ENCODE peak calls at places on chromosomes 1 and 21, in four cellular contexts. C, I, S and F are unnamed samples.

GRCh38 chr1:103859721-103860120 is 110.0 kb downstream of the AMY1C start:
- DNase-seq in C (no peak), I (no peak), S (no peak), F (no peak)

GRCh38 chr1:187491082-187491720 is 662.5 kb downstream of the PLA2G4A start:
- DNase-seq in C (no peak), I (no peak), S (no peak), F (no peak)

GRCh38 chr1:232503497-232503896 is 126.4 kb downstream of the SIPA1L2 start:
- DNase-seq in C (no peak), I (no peak), S (no peak), F (no peak)

GRCh38 chr1:166839600-166840308 is 479 bp downstream of the POGK start:
- DNase-seq in C (peak), I (peak), S (peak), F (no peak)

GRCh38 chr1:66288048-66288447 is 245.9 kb upstream of the SGIP1 start:
- DNase-seq in C (no peak), I (no peak), S (no peak), F (no peak)

GRCh38 chr1:61093525-61094137 is 11.3 kb downstream of the NFIA start:
- DNase-seq in C (no peak), I (no peak), S (no peak), F (no peak)

GRCh38 chr1:29413661-29414060 is 177.3 kb downstream of the PTPRU start:
- DNase-seq in C (no peak), I (no peak), S (no peak), F (no peak)

GRCh38 chr1:155892801-155893200 is 18.3 kb downstream of the RIT1 start:
- DNase-seq in C (no peak), I (no peak), S (no peak), F (no peak)

GRCh38 chr1:156987715-156988114 is 57.8 kb downstream of the ARHGEF11 start:
- DNase-seq in C (no peak), I (no peak), S (no peak), F (no peak)

GRCh38 chr1:187465441-187465840 is 636.7 kb downstream of the PLA2G4A start:
- DNase-seq in C (no peak), I (no peak), S (no peak), F (no peak)

GRCh38 chr1:188270497-188270896 is 1441.7 kb downstream of the PLA2G4A start:
- DNase-seq in C (no peak), I (no peak), S (no peak), F (no peak)

GRCh38 chr1:236156512-236157208 is 14.3 kb downstream of the GPR137B start:
- DNase-seq in C (no peak), I (no peak), S (peak), F (no peak)

GRCh38 chr1:204579681-204580080 is 63.5 kb downstream of the MDM4 start:
- DNase-seq in C (no peak), I (no peak), S (no peak), F (no peak)

GRCh38 chr1:172401907-172402306 is 18.6 kb upstream of the C1orf105 start:
- DNase-seq in C (no peak), I (peak), S (no peak), F (no peak)

GRCh38 chr1:233005703-233006102 is 55.3 kb downstream of the NTPCR start:
- DNase-seq in C (no peak), I (no peak), S (no peak), F (no peak)

GRCh38 chr1:26302733-26303405 is 3.6 kb downstream of the UBXN11 start:
- DNase-seq in C (no peak), I (no peak), S (no peak), F (no peak)

GRCh38 chr1:22452401-22452963 is 831 bp downstream of the ZBTB40 start:
- DNase-seq in C (no peak), I (peak), S (no peak), F (no peak)

GRCh38 chr1:58721247-58721820 is 21.5 kb upstream of the MYSM1 start:
- DNase-seq in C (no peak), I (no peak), S (no peak), F (no peak)

GRCh38 chr1:228867093-228867950 is 132.0 kb downstream of the RHOU start:
- DNase-seq in C (no peak), I (peak), S (no peak), F (no peak)

GRCh38 chr1:169308313-169309039 is 59.1 kb downstream of the NME7 start:
- DNase-seq in C (no peak), I (no peak), S (no peak), F (no peak)

GRCh38 chr1:203607169-203607873 is 19.3 kb upstream of the ATP2B4 start:
- DNase-seq in C (no peak), I (no peak), S (peak), F (no peak)

GRCh38 chr1:3423245-3423829 is 31.1 kb upstream of the ARHGEF16 start:
- DNase-seq in C (peak), I (peak), S (no peak), F (no peak)

GRCh38 chr1:6674796-6675195 is 26.8 kb downstream of the DNAJC11 start:
- DNase-seq in C (no peak), I (peak), S (no peak), F (no peak)

GRCh38 chr1:4825841-4826450 is 171.5 kb downstream of the AJAP1 start:
- DNase-seq in C (no peak), I (peak), S (no peak), F (no peak)

GRCh38 chr1:108734176-108734865 is 12.2 kb upstream of the STXBP3 start:
- DNase-seq in C (no peak), I (no peak), S (no peak), F (no peak)
- H3K27ac ChIP-seq in C (no peak), I (no peak), S (no peak), F (no peak)

DNA sequence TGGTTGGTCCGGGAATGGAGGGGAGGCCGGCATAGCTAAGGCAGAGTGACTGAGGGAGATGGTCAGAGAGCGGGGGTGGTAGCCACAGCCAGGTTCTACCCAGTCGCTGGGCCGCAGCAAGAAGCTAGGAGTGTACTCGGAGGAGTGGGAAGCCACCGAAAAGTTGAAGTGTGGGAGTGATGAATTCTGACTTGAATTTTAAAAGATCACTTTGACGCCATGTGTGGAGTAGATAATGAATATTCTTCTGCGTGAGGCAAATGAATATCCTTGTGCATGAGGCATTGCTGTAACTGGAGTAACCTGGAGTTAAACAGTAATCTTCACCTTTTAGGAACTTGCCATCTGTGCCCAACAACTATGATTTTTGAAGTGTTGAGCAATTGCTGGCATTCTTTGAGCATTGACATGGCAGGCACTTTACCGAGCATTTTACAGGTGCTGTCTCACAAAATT is 6.9 kb downstream of the CTPS1 start:
- DNase-seq in C (no peak), I (no peak), S (no peak), F (no peak)
- H3K27ac ChIP-seq in C (no peak), I (no peak), S (no peak), F (no peak)

DNA sequence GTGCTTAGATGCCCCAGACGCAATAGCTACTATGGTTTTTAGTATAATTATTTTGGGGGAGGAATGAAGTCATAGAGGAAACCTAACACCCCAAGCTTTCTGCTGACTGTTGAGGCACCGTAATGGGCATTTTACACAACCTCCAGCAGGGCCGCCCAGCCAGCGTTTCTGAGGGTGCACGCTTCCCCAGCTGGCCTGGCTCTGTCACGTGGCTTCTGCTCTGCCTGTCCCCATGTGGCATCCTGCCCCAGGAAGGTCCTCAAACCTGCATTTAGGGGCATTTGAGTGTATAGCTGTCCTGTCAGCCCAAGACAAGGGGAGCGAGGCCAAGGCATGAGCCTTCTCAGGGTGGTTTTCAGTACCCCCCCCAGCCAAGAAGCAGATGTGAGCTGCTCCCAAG is 10.4 kb upstream of the NEK2 start:
- DNase-seq in C (no peak), I (no peak), S (no peak), F (no peak)
- H3K27ac ChIP-seq in C (no peak), I (no peak), S (no peak), F (no peak)

DNA sequence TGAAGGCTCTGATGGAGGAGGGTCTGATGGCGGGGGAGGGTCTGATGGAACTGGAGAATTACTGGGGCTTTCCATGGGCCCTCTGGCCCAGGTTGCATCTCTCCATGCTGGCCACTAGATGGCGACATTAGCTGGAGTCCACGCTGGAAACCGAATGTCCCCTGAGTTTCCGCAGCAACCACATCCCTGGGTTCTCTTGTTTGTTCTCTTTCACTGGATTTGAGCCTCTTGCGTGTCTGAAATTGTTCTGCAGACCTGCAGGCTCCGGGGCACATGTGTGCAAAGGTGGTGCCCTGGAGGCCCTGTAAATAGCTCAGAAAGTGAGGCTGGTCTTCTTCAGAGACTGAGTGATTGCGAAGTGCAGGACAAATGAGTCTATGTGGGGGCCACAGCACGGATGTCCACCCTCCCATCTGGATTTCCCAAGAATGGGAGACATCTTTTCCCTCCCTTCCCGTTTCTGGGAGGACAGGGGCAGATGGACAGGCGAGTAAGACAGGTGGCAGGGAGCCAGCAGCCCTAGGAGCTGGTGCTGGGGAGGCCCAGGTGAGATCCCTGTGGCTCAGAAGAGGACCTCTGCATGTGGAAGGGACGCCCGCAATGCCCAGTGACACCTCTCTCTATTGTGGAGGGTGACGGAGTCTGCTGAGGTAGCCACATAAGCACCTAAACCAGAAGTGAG is 73.2 kb upstream of the ABCG1 start:
- DNase-seq in C (no peak), I (peak), S (peak), F (no peak)
- H3K27ac ChIP-seq in C (no peak), I (no peak), S (no peak), F (no peak)

GRCh38 chr21:31514598-31514997 is 144.9 kb upstream of the SOD1 start:
- DNase-seq in C (no peak), I (peak), S (no peak), F (no peak)

GRCh38 chr21:31511258-31511657 is 148.2 kb upstream of the SOD1 start:
- DNase-seq in C (no peak), I (no peak), S (no peak), F (no peak)

GRCh38 chr21:31505975-31506374 is 153.5 kb upstream of the SOD1 start:
- DNase-seq in C (no peak), I (no peak), S (no peak), F (no peak)

GRCh38 chr21:31503939-31504338 is 155.6 kb upstream of the SOD1 start:
- DNase-seq in C (peak), I (no peak), S (no peak), F (no peak)

DNA sequence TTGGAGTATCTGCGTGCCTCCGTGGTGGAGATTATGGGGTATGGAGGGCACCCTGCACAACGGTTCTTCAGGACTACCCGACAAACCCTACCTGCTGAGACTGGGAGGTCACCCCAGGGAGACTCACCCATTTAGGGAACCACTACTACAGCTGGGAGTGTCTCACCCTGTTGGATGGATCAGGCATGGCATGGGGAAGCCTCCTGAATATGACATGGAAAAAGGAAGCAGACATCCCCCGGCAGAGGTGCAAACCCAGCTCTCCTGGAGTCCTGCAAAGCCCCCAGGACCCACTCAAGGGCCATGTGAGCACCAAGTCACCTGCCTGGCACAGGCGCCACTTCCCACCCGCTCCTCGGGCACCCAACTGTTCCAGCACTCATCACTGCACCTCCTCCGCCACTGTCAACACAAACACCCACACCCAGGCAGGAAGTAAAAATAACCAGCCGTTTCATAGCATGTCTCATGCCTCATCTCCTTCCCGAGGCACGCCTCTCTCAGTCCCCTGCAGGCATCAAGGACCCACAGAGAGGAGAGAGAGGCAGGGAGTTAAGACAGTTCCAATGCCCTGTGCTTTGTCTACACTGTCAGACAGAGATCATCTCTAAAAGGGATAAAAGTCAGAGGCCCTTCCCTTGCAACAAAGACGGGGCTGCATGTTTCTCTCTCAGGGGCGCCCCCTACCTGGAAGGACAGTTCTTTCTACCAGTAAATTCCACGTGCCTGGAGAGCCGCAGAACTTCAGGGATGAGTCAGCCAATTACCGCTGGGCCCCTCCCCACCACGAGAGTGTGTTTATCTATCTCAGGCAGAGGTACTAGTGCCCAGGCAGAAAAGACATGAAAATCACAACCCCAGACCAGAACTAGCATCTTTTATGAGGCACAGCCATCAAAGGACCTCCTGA is 150.1 kb upstream of the SOD1 start:
- DNase-seq in C (no peak), I (no peak), S (no peak), F (no peak)
- H3K27ac ChIP-seq in C (no peak), I (no peak), S (no peak), F (no peak)

DNA sequence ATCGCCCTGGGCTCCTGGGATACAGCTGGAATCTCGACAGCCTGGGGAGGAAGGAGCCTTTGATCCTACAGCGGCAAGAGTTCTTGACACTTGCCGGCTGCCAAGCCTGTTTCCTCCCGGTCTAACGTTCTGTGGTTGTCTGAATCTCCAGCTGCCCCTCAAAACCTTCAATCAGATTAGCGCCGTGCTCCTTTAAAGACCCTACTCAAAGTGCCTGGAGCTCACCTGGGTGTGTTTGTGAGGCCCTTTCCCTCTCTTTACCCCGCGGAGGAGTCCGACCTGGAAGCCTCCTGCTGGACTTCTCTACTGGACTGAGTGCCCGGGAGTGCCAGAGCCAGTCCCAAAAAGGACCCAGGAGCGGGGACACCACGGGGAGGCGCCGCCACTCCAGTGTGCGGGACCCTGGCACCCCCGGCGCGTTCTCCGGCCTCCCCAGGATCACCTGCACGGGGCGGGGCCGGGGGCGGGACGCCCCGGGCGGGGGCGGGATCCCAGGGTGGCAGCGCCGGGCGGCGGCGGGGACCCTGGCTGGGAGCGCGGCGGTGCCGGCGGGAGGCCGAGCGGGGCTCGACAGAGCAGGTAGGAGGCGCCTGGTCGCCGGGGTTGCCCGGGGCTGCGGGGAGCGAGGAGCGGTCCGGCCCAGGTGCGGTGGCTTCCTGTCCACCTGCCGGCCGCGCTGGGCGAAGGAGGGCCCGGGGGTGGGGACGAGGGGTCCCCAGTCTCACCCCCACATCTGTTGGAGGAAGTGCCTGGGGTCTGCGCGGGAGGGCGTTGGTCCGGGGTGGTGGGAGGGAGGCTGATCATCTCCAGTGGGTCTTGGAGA is at the start of gene NCMAP:
- DNase-seq in C (peak), I (peak), S (peak), F (no peak)
- H3K27ac ChIP-seq in C (no peak), I (no peak), S (no peak), F (no peak)

GRCh38 chr1:17566892-17567291 is 27.4 kb downstream of the ARHGEF10L start:
- DNase-seq in C (no peak), I (no peak), S (no peak), F (no peak)
- H3K27ac ChIP-seq in C (peak), I (no peak), S (peak), F (no peak)

DNA sequence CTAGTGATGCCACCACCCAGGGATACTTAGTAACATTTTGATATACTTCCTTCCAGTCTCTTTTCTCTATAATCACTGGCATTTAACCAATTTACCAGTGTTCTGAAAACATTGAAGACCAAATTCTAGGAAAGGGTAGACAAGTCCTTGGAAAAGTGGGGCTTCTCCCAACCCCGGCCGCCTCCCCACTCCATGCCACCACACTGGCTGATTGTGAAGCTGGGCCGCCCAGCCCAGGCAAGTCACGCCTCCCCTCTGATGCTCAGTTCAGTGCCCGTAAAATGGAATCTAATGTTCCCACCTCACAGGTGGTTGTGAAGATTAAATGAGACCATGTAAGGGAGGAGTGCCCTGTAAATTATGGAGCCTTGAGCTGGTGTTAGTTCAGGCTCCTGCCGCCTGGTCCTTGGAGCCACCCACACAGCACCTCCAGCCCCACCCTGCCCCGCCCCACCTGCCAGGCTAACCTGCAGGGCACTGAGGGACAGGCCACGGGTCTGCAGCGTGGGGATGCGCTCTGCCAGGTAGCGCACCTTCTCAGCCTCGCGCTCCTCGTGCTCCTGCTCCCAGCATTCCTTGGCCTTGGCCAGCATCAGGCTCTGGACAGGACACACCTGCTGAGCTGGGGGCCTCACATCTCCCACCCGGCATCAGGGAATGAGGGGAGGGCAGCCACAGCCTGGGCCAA is 7.3 kb downstream of the TNNI1 start:
- DNase-seq in C (peak), I (no peak), S (no peak), F (no peak)
- H3K27ac ChIP-seq in C (no peak), I (peak), S (no peak), F (no peak)

DNA sequence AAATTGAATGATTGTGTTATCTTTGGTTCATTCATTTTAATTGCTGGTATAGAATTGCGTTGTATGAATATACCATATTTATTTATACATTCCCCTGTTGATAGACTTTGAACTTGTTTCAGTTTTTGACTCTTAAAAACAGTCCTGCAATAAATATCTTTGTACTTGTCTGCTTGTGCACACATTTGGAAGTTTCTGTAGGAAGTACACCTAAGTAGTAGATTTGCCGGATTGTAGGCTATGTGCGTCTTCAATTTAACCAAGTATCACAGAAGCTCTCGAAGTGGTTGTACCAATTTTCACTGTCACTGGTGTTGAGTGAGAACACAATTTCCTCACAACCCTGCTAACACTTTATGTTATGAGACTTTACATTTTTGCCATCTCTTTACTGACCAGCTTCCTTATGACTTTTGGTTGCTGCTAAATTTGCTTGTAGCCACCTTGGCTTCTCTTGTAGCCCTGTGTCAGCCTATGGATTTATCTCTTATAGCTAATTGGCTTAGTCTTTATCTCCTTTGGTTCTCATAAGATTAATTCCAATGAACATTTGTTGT is 2.2 kb downstream of the TTC3 start:
- DNase-seq in C (no peak), I (no peak), S (no peak), F (no peak)
- H3K27ac ChIP-seq in C (no peak), I (no peak), S (no peak), F (no peak)

DNA sequence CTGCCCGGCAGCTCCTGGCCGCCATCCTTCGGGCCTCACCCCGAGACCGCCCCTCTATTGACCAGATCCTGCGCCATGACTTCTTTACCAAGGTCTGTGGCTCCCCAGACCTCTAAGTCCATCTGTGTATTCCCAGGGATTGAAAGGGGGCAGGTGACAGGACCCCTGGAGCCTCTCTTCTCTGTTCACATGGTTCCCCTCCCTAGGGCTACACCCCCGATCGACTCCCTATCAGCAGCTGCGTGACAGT is 2.8 kb downstream of the PLK3 start:
- DNase-seq in C (no peak), I (no peak), S (no peak), F (no peak)
- H3K27ac ChIP-seq in C (no peak), I (peak), S (peak), F (peak)